ENCODE peak calls at places on chromosomes 5 and 9, in nine cellular contexts. G is T-helper 22 cell; Y is CMK; Q is Kasumi-1; V is midbrain; T is NCI-H774; J is stimulated activated CD8-positive, alpha-beta memory T cell treated with anti-CD3 and anti-CD28 coated beads, Interleukin-12 subunit alpha, Interleukin-12 subunit beta, amount 100 ng/mL, for 1 hour; R is NCI-H748 treated with DMSO at 0.1 percent for 48 hours; H is skeletal muscle cell. M is an unnamed sample.

GRCh38 chr5:146151970-146152369 is 30.5 kb downstream of the LARS1 start:
- DNase-seq in Q (no peak), J (no peak), V (no peak), R (no peak), Y (no peak), T (no peak), G (no peak), H (no peak), M (no peak)

GRCh38 chr5:82635561-82636288 is 357.6 kb upstream of the RPS23 start:
- DNase-seq in T (peak; percentile 28), Y (no peak), V (no peak), H (peak; percentile 63), R (peak; percentile 17), Q (no peak), J (no peak), G (no peak), M (no peak)

GRCh38 chr5:109611505-109611904 is 78.2 kb upstream of the MAN2A1 start:
- DNase-seq in R (no peak), H (no peak), T (no peak), J (no peak), Q (no peak), G (no peak), V (no peak), Y (no peak), M (no peak)

GRCh38 chr9:133233681-133234432 is 24.8 kb upstream of the OBP2B start:
- DNase-seq in R (no peak), T (no peak), J (no peak), Y (no peak), V (no peak), Q (no peak), G (no peak), H (no peak), M (no peak)

GRCh38 chr5:148910686-148911361 is 84.4 kb downstream of the ADRB2 start:
- DNase-seq in V (no peak), R (no peak), J (no peak), Y (no peak), Q (no peak), H (peak; percentile 48), G (no peak), T (no peak), M (no peak)

GRCh38 chr9:102072061-102072764 is 333.8 kb upstream of the GRIN3A start:
- DNase-seq in H (no peak), T (no peak), G (no peak), Q (no peak), V (no peak), Y (no peak), R (no peak), J (no peak), M (no peak)

GRCh38 chr5:139110526-139111168 is 87.5 kb downstream of the SIL1 start:
- DNase-seq in Y (no peak), G (no peak), H (no peak), Q (no peak), T (no peak), J (no peak), V (peak; percentile 80), R (no peak), M (no peak)

GRCh38 chr9:88749420-88749819 is 214.4 kb downstream of the NXNL2 start:
- DNase-seq in V (no peak), J (no peak), Y (no peak), G (no peak), H (peak; percentile 87), R (no peak), Q (no peak), T (no peak), M (no peak)

GRCh38 chr5:125085797-125086505 is 339.5 kb upstream of the ZNF608 start:
- DNase-seq in T (no peak), R (no peak), G (no peak), J (no peak), V (no peak), Q (no peak), Y (no peak), H (no peak), M (no peak)

GRCh38 chr9:89234636-89235035 is 56.0 kb upstream of the SHC3 start:
- DNase-seq in R (no peak), V (no peak), G (no peak), Q (no peak), J (no peak), T (no peak), Y (no peak), H (no peak), M (peak; percentile 28)

GRCh38 chr9:89483592-89484474 is 14.1 kb downstream of the SEMA4D start:
- DNase-seq in R (no peak), G (peak; percentile 68), Y (no peak), Q (peak; percentile 58), T (no peak), J (no peak), V (no peak), H (no peak), M (no peak)